ENCODE peak calls at places on chromosomes 16 and 17, in four cellular contexts. W, O, A and F are unnamed samples.

GRCh38 chr16:66787427-66787826 is 14.0 kb downstream of the TERB1 start:
- DNase-seq in W (no peak), O (no peak), A (no peak), F (no peak)

GRCh38 chr16:749010-749409 is 8.2 kb upstream of the CIAO3 start:
- DNase-seq in W (peak; percentile 55), O (no peak), A (no peak), F (peak; percentile 50)

GRCh38 chr16:11679941-11680911 is 12.0 kb downstream of the SNN start:
- DNase-seq in W (no peak), O (no peak), A (no peak), F (no peak)

GRCh38 chr17:82881900-82882714 is 42.3 kb upstream of the ZNF750 start:
- DNase-seq in W (peak; percentile 24), O (peak; percentile 74), A (peak; percentile 77), F (no peak)

GRCh38 chr16:88512728-88513674 is 57.2 kb upstream of the ZC3H18 start:
- DNase-seq in W (no peak), O (no peak), A (no peak), F (no peak)

GRCh38 chr16:50611332-50611934 is 63.2 kb downstream of the NKD1 start:
- DNase-seq in W (peak; percentile 12), O (no peak), A (no peak), F (no peak)

GRCh38 chr16:1825381-1825863 is 1.2 kb downstream of the HAGH start:
- DNase-seq in W (no peak), O (no peak), A (no peak), F (no peak)

GRCh38 chr17:78883090-78883532 is 19.9 kb downstream of the CEP295NL start:
- DNase-seq in W (peak; percentile 74), O (no peak), A (peak; percentile 91), F (peak; percentile 35)

GRCh38 chr17:17126131-17127110 is 79.7 kb downstream of the PLD6 start:
- DNase-seq in W (no peak), O (no peak), A (peak; percentile 73), F (no peak)

GRCh38 chr16:66399031-66399430 is 28.1 kb upstream of the BEAN1 start:
- DNase-seq in W (peak; percentile 18), O (no peak), A (no peak), F (no peak)

GRCh38 chr17:82080789-82081464 is 15.3 kb upstream of the DUS1L start:
- DNase-seq in W (no peak), O (no peak), A (no peak), F (no peak)

GRCh38 chr17:42155614-42156045 is 841 bp upstream of the RAB5C start:
- DNase-seq in W (no peak), O (no peak), A (no peak), F (no peak)

GRCh38 chr16:72844225-72844920 is 203.6 kb downstream of the ZFHX3 start:
- DNase-seq in W (no peak), O (peak; percentile 17), A (no peak), F (no peak)

GRCh38 chr17:68100000-68100641 is 64.6 kb downstream of the KPNA2 start:
- DNase-seq in W (no peak), O (no peak), A (no peak), F (no peak)

GRCh38 chr16:86906608-86907007 is 328.3 kb downstream of the FOXL1 start:
- DNase-seq in W (no peak), O (no peak), A (peak; percentile 3), F (no peak)

GRCh38 chr16:57689772-57690558 is 4.6 kb upstream of the DRC7 start:
- DNase-seq in W (no peak), O (peak; percentile 92), A (peak; percentile 88), F (no peak)

GRCh38 chr16:67482260-67482924 is 955 bp downstream of the AGRP start:
- DNase-seq in W (no peak), O (peak; percentile 30), A (peak; percentile 83), F (no peak)

GRCh38 chr16:74922150-74923138 is 62.5 kb downstream of the WDR59 start:
- DNase-seq in W (peak; percentile 5), O (no peak), A (no peak), F (no peak)

GRCh38 chr17:15261063-15261817 is 3.9 kb downstream of the PMP22 start:
- DNase-seq in W (peak; percentile 56), O (no peak), A (peak; percentile 44), F (no peak)

GRCh38 chr16:81784042-81784785 is 5.1 kb downstream of the PLCG2 start:
- DNase-seq in W (no peak), O (no peak), A (no peak), F (no peak)

GRCh38 chr17:82103588-82104451 is 5.8 kb upstream of the FASN start:
- DNase-seq in W (peak; percentile 29), O (no peak), A (no peak), F (no peak)

GRCh38 chr17:67477687-67478086 is 100.6 kb downstream of the PITPNC1 start:
- DNase-seq in W (peak; percentile 47), O (no peak), A (no peak), F (peak; percentile 57)

GRCh38 chr17:826778-827177 is 44.6 kb downstream of the MRM3 start:
- DNase-seq in W (no peak), O (no peak), A (no peak), F (no peak)

GRCh38 chr16:4988647-4989046 is 30.5 kb downstream of the SEC14L5 start:
- DNase-seq in W (no peak), O (no peak), A (no peak), F (no peak)

GRCh38 chr17:10278218-10278617 is 79.8 kb upstream of the GAS7 start:
- DNase-seq in W (no peak), O (no peak), A (no peak), F (no peak)

GRCh38 chr17:40553694-40554534 is 11.4 kb downstream of the CCR7 start:
- DNase-seq in W (peak; percentile 40), O (peak; percentile 83), A (peak; percentile 85), F (no peak)

GRCh38 chr17:16352303-16352837 is 899 bp downstream of the CENPV start:
- DNase-seq in W (peak; percentile 36), O (peak; percentile 59), A (peak; percentile 77), F (peak; percentile 8)

GRCh38 chr16:46757339-46758050 is 9.4 kb upstream of the MYLK3 start:
- DNase-seq in W (no peak), O (no peak), A (peak; percentile 69), F (no peak)

GRCh38 chr16:85514601-85515318 is 98.4 kb upstream of the GSE1 start:
- DNase-seq in W (peak; percentile 96), O (no peak), A (no peak), F (peak; percentile 87)

GRCh38 chr17:50817142-50817751 is 18.1 kb upstream of the WFIKKN2 start:
- DNase-seq in W (peak; percentile 23), O (peak; percentile 43), A (peak; percentile 87), F (no peak)

GRCh38 chr16:15690296-15690695 is 40.3 kb downstream of the NDE1 start:
- DNase-seq in W (no peak), O (no peak), A (no peak), F (no peak)

GRCh38 chr16:27326738-27327585 is 13.2 kb downstream of the IL4R start:
- DNase-seq in W (peak; percentile 98), O (peak; percentile 77), A (peak; percentile 89), F (peak; percentile 84)

GRCh38 chr16:27327586-27327915 is 13.8 kb downstream of the IL4R start:
- DNase-seq in W (no peak), O (no peak), A (no peak), F (no peak)

GRCh38 chr16:27326251-27326650 is 12.5 kb downstream of the IL4R start:
- DNase-seq in W (no peak), O (no peak), A (no peak), F (no peak)

GRCh38 chr16:27330542-27330941 is 16.8 kb downstream of the IL4R start:
- DNase-seq in W (peak; percentile 94), O (no peak), A (peak; percentile 49), F (no peak)

DNA sequence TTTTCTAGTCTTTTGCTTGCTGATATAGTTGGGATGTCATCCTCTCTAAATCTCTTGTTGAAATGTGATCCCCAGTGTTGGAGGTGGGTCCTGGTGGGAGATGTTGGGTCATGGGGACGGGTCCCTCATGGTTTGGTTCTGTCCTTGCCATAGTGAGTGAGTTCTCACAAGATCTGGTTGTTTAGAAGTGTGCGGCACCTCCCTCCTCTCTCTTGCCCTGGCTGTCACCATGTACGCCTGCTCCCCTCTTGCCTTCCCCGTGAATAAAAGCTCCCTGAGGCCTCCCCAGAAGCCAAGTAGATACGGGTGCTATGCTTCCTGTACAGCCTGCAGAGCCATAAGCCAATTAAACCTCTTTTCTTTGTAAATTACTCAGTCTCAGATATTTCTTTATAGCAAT is 15.2 kb downstream of the IL4R start:
- DNase-seq in W (no peak), O (no peak), A (peak; percentile 29), F (no peak)
- TF ChIP-seq CTCF in W (no peak), O (no peak), A (no peak), F (no peak)

DNA sequence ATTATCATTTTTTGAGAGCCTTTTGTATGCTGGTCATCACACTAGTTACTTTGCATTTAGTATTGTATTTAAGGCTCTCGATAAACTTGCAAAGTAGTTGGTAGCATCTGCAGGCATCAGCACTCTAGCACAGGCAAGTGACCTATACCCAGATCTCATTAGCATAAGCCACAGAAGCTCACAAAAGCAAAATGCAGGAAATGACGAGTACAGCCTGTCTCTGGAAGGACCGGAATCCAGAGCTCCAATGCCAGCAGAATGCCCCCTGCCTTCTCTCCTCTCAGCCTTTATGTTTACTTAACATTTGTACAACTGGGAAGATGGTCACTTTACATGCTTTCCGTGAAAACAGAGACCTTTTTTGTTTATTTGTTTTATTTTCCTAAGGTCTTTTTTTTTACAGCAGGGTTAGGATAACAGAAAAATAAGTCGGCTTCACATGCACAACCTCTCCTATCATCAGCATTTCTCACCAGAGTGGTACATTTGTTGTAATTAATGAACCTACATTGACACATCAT is 45.4 kb upstream of the MYOCD start:
- DNase-seq in W (peak; percentile 66), O (no peak), A (no peak), F (peak; percentile 31)
- H3K4me1 ChIP-seq in W (peaks cover 4% of the 10 kb centered on the region), O (no peaks in the 10 kb centered on the region), A (no peaks in the 10 kb centered on the region), F (peaks cover 23% of the 10 kb centered on the region)

GRCh38 chr16:53220585-53220984 is 165.8 kb downstream of the CHD9 start:
- DNase-seq in W (no peak), O (no peak), A (no peak), F (no peak)

GRCh38 chr16:53219795-53220194 is 165.0 kb downstream of the CHD9 start:
- DNase-seq in W (peak; percentile 43), O (no peak), A (no peak), F (peak; percentile 62)

DNA sequence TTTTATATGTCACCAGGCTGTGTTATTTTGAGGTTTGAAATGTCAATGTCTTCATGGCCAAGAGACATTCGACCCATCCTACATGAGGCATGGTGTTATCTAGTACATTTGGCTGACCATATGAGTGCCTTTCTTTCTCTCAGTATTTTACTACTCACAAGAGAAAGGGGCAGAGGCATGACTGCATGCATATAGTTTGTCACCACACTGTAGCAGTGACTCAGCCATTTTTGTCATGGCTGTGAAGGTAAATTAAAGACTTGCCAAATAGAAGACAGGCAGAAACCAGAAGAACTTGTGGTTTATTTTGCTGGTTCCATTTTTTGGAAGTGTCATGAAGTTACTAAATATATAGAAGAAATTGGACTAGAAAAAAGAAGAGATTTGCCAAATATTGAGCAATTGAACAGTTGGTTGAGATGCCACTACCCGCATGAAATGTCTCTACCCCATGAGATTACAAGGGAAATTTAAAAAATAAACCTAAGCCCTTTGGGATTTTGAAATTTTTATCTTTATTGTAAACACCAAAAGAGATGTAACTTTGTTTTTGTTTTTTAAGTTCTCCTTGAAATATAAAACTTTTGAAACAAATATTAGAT is 170.2 kb downstream of the CHD9 start:
- DNase-seq in W (no peak), O (no peak), A (no peak), F (no peak)
- H3K27ac ChIP-seq in W (no peak overlapping the region), O (peak overlapping the region; percentile 35), A (no peak overlapping the region), F (no peak overlapping the region)

DNA sequence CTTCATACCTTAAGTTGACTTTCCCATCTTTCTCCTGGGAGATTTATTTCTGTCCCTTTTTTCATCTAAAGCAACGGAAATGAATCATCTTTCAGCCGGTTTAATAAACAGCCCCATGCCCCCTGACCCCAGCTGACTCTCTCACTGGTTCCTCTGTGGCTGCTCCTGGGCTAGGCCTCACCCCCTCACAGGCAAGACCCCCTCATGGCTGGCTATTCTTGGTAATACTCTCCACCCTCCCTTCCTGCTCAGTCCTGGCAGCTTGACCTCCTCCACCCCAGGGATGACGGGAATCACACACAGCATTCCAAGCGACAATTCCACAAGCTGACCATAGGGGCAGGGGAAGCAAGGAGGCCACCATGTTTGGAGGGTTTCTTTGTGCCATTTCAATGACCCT is 1.5 kb upstream of the ADAP2 start:
- DNase-seq in W (peak; percentile 37), O (no peak), A (no peak), F (no peak)
- TF ChIP-seq CTCF in W (no peak), O (no peak), A (no peak), F (no peak)